ENCODE peak calls at places on chromosomes 1 and 21, in four cellular contexts. One of them, this sample, is unnamed.
A peak's percentile ranks its signal among the peaks of the same experiment; 100 is the strongest.

GRCh38 chr1:179969962-179970361 is 15.4 kb downstream of the CEP350 start:
- DNase-seq in brain microvascular endothelial cell: no peak
- DNase-seq in lower lobe of right lung: no peak
- DNase-seq in OCI-LY7: no peak
- DNase-seq in this sample: no peak

GRCh38 chr1:232473900-232474299 is 156.0 kb downstream of the SIPA1L2 start:
- DNase-seq in brain microvascular endothelial cell: no peak
- DNase-seq in lower lobe of right lung: no peak
- DNase-seq in OCI-LY7: no peak
- DNase-seq in this sample: no peak

GRCh38 chr1:1075148-1075935 is 1.2 kb upstream of the RNF223 start:
- DNase-seq in brain microvascular endothelial cell: no peak
- DNase-seq in lower lobe of right lung: peak; percentile 45
- DNase-seq in OCI-LY7: no peak
- DNase-seq in this sample: no peak

GRCh38 chr1:203570805-203571204 is 55.8 kb upstream of the ATP2B4 start:
- DNase-seq in brain microvascular endothelial cell: no peak
- DNase-seq in lower lobe of right lung: no peak
- DNase-seq in OCI-LY7: no peak
- DNase-seq in this sample: no peak

GRCh38 chr1:156359973-156360372 is 9.0 kb upstream of the RHBG start:
- DNase-seq in brain microvascular endothelial cell: no peak
- DNase-seq in lower lobe of right lung: no peak
- DNase-seq in OCI-LY7: no peak
- DNase-seq in this sample: no peak

GRCh38 chr1:185786524-185786923 is 52.3 kb downstream of the HMCN1 start:
- DNase-seq in brain microvascular endothelial cell: no peak
- DNase-seq in lower lobe of right lung: no peak
- DNase-seq in OCI-LY7: no peak
- DNase-seq in this sample: no peak

GRCh38 chr1:32984090-32984828 is 19.6 kb upstream of the RNF19B start:
- DNase-seq in brain microvascular endothelial cell: peak; percentile 63
- DNase-seq in lower lobe of right lung: no peak
- DNase-seq in OCI-LY7: no peak
- DNase-seq in this sample: no peak

GRCh38 chr1:228863776-228864175 is 128.5 kb downstream of the RHOU start:
- DNase-seq in brain microvascular endothelial cell: no peak
- DNase-seq in lower lobe of right lung: no peak
- DNase-seq in OCI-LY7: no peak
- DNase-seq in this sample: no peak

GRCh38 chr1:196734006-196734405 is 40.6 kb upstream of the CFHR3 start:
- DNase-seq in brain microvascular endothelial cell: no peak
- DNase-seq in lower lobe of right lung: no peak
- DNase-seq in OCI-LY7: no peak
- DNase-seq in this sample: no peak

GRCh38 chr1:183163311-183163710 is 22.8 kb upstream of the LAMC2 start:
- DNase-seq in brain microvascular endothelial cell: peak; percentile 95
- DNase-seq in lower lobe of right lung: no peak
- DNase-seq in OCI-LY7: no peak
- DNase-seq in this sample: peak; percentile 94

GRCh38 chr1:54054438-54054749 is 986 bp downstream of the TCEANC2 start:
- DNase-seq in brain microvascular endothelial cell: no peak
- DNase-seq in lower lobe of right lung: no peak
- DNase-seq in OCI-LY7: peak; percentile 41
- DNase-seq in this sample: no peak

GRCh38 chr1:66300986-66301451 is 232.9 kb upstream of the SGIP1 start:
- DNase-seq in brain microvascular endothelial cell: peak; percentile 36
- DNase-seq in lower lobe of right lung: no peak
- DNase-seq in OCI-LY7: no peak
- DNase-seq in this sample: no peak

GRCh38 chr1:48526045-48526714 is 54.2 kb upstream of the SPATA6 start:
- DNase-seq in brain microvascular endothelial cell: no peak
- DNase-seq in lower lobe of right lung: no peak
- DNase-seq in OCI-LY7: no peak
- DNase-seq in this sample: peak; percentile 27

GRCh38 chr1:234504969-234505773 is 26.2 kb upstream of the TARBP1 start:
- DNase-seq in brain microvascular endothelial cell: no peak
- DNase-seq in lower lobe of right lung: no peak
- DNase-seq in OCI-LY7: no peak
- DNase-seq in this sample: no peak

GRCh38 chr1:169999357-169999756 is 75.1 kb downstream of the KIFAP3 start:
- DNase-seq in brain microvascular endothelial cell: peak; percentile 7
- DNase-seq in lower lobe of right lung: no peak
- DNase-seq in OCI-LY7: no peak
- DNase-seq in this sample: peak; percentile 85

GRCh38 chr1:220124542-220124941 is 30.6 kb downstream of the IARS2 start:
- DNase-seq in brain microvascular endothelial cell: no peak
- DNase-seq in lower lobe of right lung: no peak
- DNase-seq in OCI-LY7: no peak
- DNase-seq in this sample: no peak

GRCh38 chr1:88741413-88741812 is 57.3 kb downstream of the PKN2 start:
- DNase-seq in brain microvascular endothelial cell: peak; percentile 6
- DNase-seq in lower lobe of right lung: no peak
- DNase-seq in OCI-LY7: no peak
- DNase-seq in this sample: peak; percentile 38

GRCh38 chr1:228014235-228014930 is 7.6 kb downstream of the WNT3A start:
- DNase-seq in brain microvascular endothelial cell: peak; percentile 20
- DNase-seq in lower lobe of right lung: peak; percentile 54
- DNase-seq in OCI-LY7: no peak
- DNase-seq in this sample: peak; percentile 76

GRCh38 chr1:84365225-84366221 is 32.8 kb upstream of the DNASE2B start:
- DNase-seq in brain microvascular endothelial cell: peak; percentile 98
- DNase-seq in lower lobe of right lung: peak; percentile 41
- DNase-seq in OCI-LY7: peak; percentile 15
- DNase-seq in this sample: peak; percentile 93

GRCh38 chr1:16163882-16164820 is 8.3 kb upstream of the EPHA2 start:
- DNase-seq in brain microvascular endothelial cell: peak; percentile 98
- DNase-seq in lower lobe of right lung: no peak
- DNase-seq in OCI-LY7: no peak
- DNase-seq in this sample: peak; percentile 94

GRCh38 chr1:92194516-92194915 is 23.2 kb upstream of the C1orf146 start:
- DNase-seq in brain microvascular endothelial cell: no peak
- DNase-seq in lower lobe of right lung: no peak
- DNase-seq in OCI-LY7: no peak
- DNase-seq in this sample: no peak

GRCh38 chr1:23904748-23905357 is 8.3 kb downstream of the CNR2 start:
- DNase-seq in brain microvascular endothelial cell: no peak
- DNase-seq in lower lobe of right lung: no peak
- DNase-seq in OCI-LY7: no peak
- DNase-seq in this sample: no peak

GRCh38 chr1:230701434-230701833 is 12.5 kb downstream of the AGT start:
- DNase-seq in brain microvascular endothelial cell: no peak
- DNase-seq in lower lobe of right lung: no peak
- DNase-seq in OCI-LY7: no peak
- DNase-seq in this sample: no peak

GRCh38 chr1:147821883-147822282 is 61.5 kb upstream of the GJA5 start:
- DNase-seq in brain microvascular endothelial cell: no peak
- DNase-seq in lower lobe of right lung: no peak
- DNase-seq in OCI-LY7: no peak
- DNase-seq in this sample: no peak

GRCh38 chr21:44483288-44484237 is 28.3 kb downstream of the LRRC3 start:
- DNase-seq in brain microvascular endothelial cell: no peak
- DNase-seq in lower lobe of right lung: no peak
- DNase-seq in OCI-LY7: no peak
- DNase-seq in this sample: no peak

GRCh38 chr21:28669978-28670377 is 322.7 kb downstream of the LTN1 start:
- DNase-seq in brain microvascular endothelial cell: no peak
- DNase-seq in lower lobe of right lung: no peak
- DNase-seq in OCI-LY7: no peak
- DNase-seq in this sample: no peak
- H3K27ac ChIP-seq in brain microvascular endothelial cell: no peak overlapping the region
- H3K27ac ChIP-seq in lower lobe of right lung: no peak overlapping the region
- H3K27ac ChIP-seq in OCI-LY7: no peak overlapping the region
- H3K27ac ChIP-seq in this sample: no peak overlapping the region

DNA sequence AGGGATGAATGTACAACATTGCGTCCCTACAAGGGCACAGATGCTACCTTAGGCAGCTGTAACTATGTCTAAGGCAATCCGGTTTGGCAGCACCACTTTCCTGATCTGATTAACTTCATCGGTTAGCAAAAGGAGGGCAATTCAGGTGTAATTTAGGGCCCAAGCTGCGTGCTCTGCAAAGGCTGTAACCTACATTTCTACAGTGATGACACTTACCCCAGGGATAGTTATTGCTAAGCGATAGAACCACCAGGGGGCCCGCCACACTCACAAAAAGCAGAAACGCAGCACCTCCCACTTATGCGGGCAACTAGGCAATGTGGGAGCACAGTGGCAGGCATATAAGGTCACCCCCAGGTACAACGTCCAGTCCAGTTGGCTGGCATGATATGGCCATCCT is 113.5 kb downstream of the GDAP2 start:
- DNase-seq in brain microvascular endothelial cell: no peak
- DNase-seq in lower lobe of right lung: no peak
- DNase-seq in OCI-LY7: peak; percentile 6
- DNase-seq in this sample: no peak
- TF ChIP-seq CTCF in brain microvascular endothelial cell: peak; percentile 57
- TF ChIP-seq CTCF in lower lobe of right lung: no peak
- TF ChIP-seq CTCF in OCI-LY7: peak; percentile 50
- TF ChIP-seq CTCF in this sample: peak; percentile 57

DNA sequence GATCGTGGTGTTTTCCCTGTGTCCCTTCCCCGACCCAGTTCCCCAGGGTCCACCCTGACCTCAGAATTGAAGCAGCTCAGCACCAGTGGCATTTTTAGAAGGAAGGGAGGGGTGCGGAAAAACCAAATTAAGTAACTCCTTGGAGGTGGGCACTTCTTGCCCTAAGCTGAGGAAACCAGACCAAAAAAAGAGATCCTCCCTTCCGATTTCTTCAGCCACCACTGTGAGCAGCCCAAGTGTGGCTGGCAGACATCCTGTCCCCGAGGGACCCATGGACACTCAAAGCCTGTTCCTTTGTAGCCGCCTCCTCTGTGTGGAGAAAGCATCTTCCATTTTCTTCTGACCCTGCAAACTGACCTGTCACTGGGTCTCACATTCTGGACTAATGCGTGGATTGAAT is 31.3 kb downstream of the KIRREL1 start:
- DNase-seq in brain microvascular endothelial cell: no peak
- DNase-seq in lower lobe of right lung: no peak
- DNase-seq in OCI-LY7: no peak
- DNase-seq in this sample: no peak
- H3K27ac ChIP-seq in brain microvascular endothelial cell: no peak overlapping the region
- H3K27ac ChIP-seq in lower lobe of right lung: no peak overlapping the region
- H3K27ac ChIP-seq in OCI-LY7: no peak overlapping the region
- H3K27ac ChIP-seq in this sample: no peak overlapping the region

DNA sequence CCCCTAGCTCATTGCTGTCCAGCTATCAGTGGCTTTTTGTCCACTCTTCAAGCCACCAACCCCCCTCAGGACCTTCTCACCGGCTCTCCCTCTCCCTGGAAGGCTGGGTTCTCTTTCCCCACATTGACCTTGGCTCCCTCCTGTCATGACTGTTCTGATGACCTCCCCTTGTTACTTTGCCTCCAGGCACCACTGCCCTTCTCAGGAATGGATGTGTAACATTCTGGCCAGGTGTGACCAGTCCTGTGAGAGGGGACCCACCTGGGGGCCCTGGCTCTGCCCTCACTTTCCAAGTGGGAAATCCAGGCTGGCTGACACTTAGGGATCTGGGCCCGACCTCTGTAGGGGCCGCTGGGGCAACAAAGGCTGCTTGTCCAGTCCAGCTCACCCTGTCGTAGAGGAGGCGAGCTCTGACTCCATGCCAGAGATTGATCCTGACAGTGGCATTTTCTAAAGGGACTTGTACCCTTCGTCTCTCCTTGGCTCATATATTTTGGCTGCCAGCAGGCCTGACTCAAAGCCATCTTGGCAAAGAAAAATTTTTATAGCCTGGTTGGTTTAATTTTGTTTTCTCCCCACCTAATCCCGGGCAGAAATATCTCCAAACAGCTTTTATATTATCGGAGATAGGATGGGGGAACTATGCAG is 37.9 kb upstream of the USP24 start:
- DNase-seq in brain microvascular endothelial cell: no peak
- DNase-seq in lower lobe of right lung: no peak
- DNase-seq in OCI-LY7: no peak
- DNase-seq in this sample: no peak
- TF ChIP-seq CTCF in brain microvascular endothelial cell: no peak
- TF ChIP-seq CTCF in lower lobe of right lung: no peak
- TF ChIP-seq CTCF in OCI-LY7: no peak
- TF ChIP-seq CTCF in this sample: no peak

This sample was measured in foreskin keratinocyte.